ENCODE peak calls at places on chromosome 2, in ten cellular contexts. J is mesendoderm; N is esophagus squamous epithelium; Q is CD8-positive, alpha-beta T cell; H is heart left ventricle; W is thoracic aorta; L is aorta; P is foreskin keratinocyte; Z is right cardiac atrium; Y is sigmoid colon. I is an unnamed sample.

GRCh38 chr2:91477731-91478672 is 2786.5 kb downstream of the RPIA start:
- DNase-seq in J (peak; percentile 51), N (no peak), Q (no peak), H (peak; percentile 25), W (no peak), L (peak; percentile 81), P (no peak), Z (peak; percentile 70), Y (peak; percentile 64), I (peak; percentile 17)

GRCh38 chr2:26816893-26817292 is 31.0 kb downstream of the CENPA start:
- DNase-seq in J (peak; percentile 38), N (no peak), Q (no peak), H (no peak), W (no peak), L (no peak), P (no peak), Z (no peak), Y (no peak), I (no peak)

GRCh38 chr2:9748586-9748985 is 94.7 kb upstream of the TAF1B start:
- DNase-seq in J (no peak), N (no peak), Q (no peak), H (no peak), W (no peak), L (no peak), P (peak; percentile 50), Z (no peak), Y (no peak), I (no peak)

GRCh38 chr2:96856776-96857673 is 791 bp downstream of the ANKRD39 start:
- DNase-seq in J (peak; percentile 54), N (no peak), Q (no peak), H (peak; percentile 42), W (no peak), L (peak; percentile 77), P (no peak), Z (peak; percentile 64), Y (peak; percentile 78), I (peak; percentile 35)

GRCh38 chr2:120546077-120546864 is 189.4 kb upstream of the GLI2 start:
- DNase-seq in J (peak; percentile 31), N (no peak), Q (no peak), H (peak; percentile 64), W (peak; percentile 43), L (peak; percentile 91), P (no peak), Z (peak; percentile 83), Y (peak; percentile 74), I (no peak)

GRCh38 chr2:86274265-86274917 is 63.0 kb downstream of the REEP1 start:
- DNase-seq in J (no peak), N (no peak), Q (no peak), H (no peak), W (no peak), L (no peak), P (no peak), Z (no peak), Y (no peak), I (peak; percentile 57)

GRCh38 chr2:26562811-26563645 is 78.1 kb downstream of the CIB4 start:
- DNase-seq in J (no peak), N (no peak), Q (no peak), H (no peak), W (no peak), L (peak; percentile 79), P (no peak), Z (peak; percentile 77), Y (peak; percentile 68), I (peak; percentile 35)

GRCh38 chr2:231323316-231323715 is 72.2 kb upstream of the B3GNT7 start:
- DNase-seq in J (no peak), N (no peak), Q (no peak), H (no peak), W (no peak), L (no peak), P (no peak), Z (no peak), Y (no peak), I (no peak)

GRCh38 chr2:226796012-226796839 is 3.4 kb downstream of the IRS1 start:
- DNase-seq in J (no peak), N (no peak), Q (no peak), H (peak; percentile 25), W (no peak), L (peak; percentile 74), P (no peak), Z (peak; percentile 51), Y (peak; percentile 69), I (no peak)

DNA sequence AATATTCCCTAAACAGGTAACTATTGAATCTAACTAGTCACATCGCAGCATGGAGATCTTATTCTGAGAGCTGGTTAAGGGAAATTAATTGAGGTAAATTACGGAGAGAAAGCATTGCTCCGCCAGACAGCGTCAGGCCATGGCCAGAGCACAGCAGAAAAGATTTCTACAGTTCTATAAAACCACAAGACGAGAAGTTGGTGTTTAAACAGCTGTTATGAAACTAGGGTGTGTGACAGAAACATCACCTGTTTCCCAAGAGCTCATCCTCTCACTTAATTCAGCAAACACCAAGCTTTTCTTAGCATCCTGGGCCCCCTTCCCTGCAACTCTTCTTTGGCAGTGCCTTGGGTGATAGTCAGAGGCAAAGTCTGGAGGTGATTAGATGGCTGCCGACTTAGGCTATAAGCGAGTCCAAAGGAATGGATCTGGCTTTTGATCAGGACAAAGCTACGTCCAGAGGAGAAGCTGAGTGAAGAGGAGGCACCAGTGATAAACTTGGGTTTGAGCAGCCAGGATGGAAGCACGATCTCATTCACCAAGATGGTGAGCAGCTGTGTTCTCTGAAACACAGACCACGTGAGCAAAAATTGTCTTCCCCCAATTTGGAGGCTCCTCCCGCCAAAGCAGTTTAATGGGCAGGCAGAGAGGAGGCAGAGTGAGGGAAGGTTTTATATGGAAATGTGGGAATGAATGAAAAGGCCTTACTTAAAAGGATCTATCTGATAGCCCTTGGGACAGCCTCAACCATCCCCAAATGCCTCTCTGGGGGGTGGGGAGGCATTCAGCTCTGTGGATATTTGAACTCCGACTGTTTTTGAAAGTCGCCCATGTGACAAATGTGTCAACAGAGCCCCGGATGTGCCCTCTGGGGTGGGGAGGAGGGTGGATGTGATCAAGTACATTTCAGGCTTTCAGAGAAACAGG is 57.8 kb downstream of the PKDCC start:
- DNase-seq in J (no peak), N (peak; percentile 20), Q (peak; percentile 73), H (peak; percentile 62), W (no peak), L (no peak), P (no peak), Z (peak; percentile 59), Y (no peak), I (peak; percentile 73)
- H3K27ac ChIP-seq in J (no peak overlapping the region), N (peak overlapping the region; percentile 44), Q (peak overlapping the region; percentile 71), H (no peak overlapping the region), W (peak overlapping the region; percentile 27), L (no peak overlapping the region), P (no peak overlapping the region), Z (peak overlapping the region; percentile 36), Y (peak overlapping the region; percentile 27), I (peak overlapping the region; percentile 70)

DNA sequence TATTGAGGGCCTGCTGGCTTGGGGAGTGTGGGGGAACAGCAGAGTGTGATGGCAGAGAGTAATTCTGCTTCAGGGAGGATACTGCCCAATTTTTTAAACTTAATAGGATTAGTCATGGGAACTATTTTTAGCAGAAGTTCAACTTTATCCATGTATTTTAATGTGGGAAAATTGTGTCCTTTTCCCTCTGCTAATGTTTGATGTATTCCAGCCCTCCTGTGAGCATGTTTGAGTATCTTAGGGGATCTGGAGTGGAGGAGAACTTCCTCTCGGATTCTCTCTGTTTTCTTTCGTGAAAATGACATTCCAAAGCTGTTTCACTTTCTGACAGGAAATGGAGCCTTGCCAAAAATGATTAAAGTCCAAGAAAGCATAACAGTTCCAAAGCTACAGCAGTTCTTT is 418.4 kb upstream of the ZEB2 start:
- DNase-seq in J (no peak), N (no peak), Q (no peak), H (no peak), W (no peak), L (no peak), P (no peak), Z (no peak), Y (no peak), I (peak; percentile 84)
- H3K27ac ChIP-seq in J (no peak overlapping the region), N (no peak overlapping the region), Q (no peak overlapping the region), H (peak overlapping the region; percentile 46), W (peak overlapping the region; percentile 67), L (peak overlapping the region; percentile 40), P (no peak overlapping the region), Z (peak overlapping the region; percentile 92), Y (peak overlapping the region; percentile 57), I (peak overlapping the region; percentile 82)

GRCh38 chr2:63698825-63699548 is 110.2 kb downstream of the MDH1 start:
- DNase-seq in J (peak; percentile 96), N (no peak), Q (no peak), H (peak; percentile 75), W (peak; percentile 23), L (no peak), P (peak; percentile 87), Z (peak; percentile 62), Y (peak; percentile 84), I (peak; percentile 80)
- H3K27ac ChIP-seq in J (no peak overlapping the region), N (no peak overlapping the region), Q (no peak overlapping the region), H (peak overlapping the region; percentile 19), W (peak overlapping the region; percentile 16), L (peak overlapping the region; percentile 50), P (peak overlapping the region; percentile 62), Z (peak overlapping the region; percentile 40), Y (peak overlapping the region; percentile 26), I (no peak overlapping the region)

GRCh38 chr2:234954551-234954992 is 2.8 kb downstream of the SH3BP4 start:
- DNase-seq in J (peak; percentile 48), N (no peak), Q (no peak), H (no peak), W (no peak), L (no peak), P (no peak), Z (no peak), Y (peak; percentile 49), I (no peak)

GRCh38 chr2:234950730-234951385 is 959 bp upstream of the SH3BP4 start:
- DNase-seq in J (peak; percentile 70), N (no peak), Q (no peak), H (no peak), W (no peak), L (peak; percentile 82), P (no peak), Z (no peak), Y (peak; percentile 63), I (no peak)

GRCh38 chr2:234951386-234952269 is at the start of gene SH3BP4:
- DNase-seq in J (peak; percentile 80), N (no peak), Q (no peak), H (peak; percentile 84), W (peak; percentile 40), L (peak; percentile 94), P (no peak), Z (peak; percentile 95), Y (peak; percentile 86), I (peak; percentile 81)

GRCh38 chr2:234953116-234954031 is 1.6 kb downstream of the SH3BP4 start:
- DNase-seq in J (peak; percentile 57), N (no peak), Q (no peak), H (no peak), W (no peak), L (no peak), P (no peak), Z (no peak), Y (peak; percentile 53), I (no peak)

DNA sequence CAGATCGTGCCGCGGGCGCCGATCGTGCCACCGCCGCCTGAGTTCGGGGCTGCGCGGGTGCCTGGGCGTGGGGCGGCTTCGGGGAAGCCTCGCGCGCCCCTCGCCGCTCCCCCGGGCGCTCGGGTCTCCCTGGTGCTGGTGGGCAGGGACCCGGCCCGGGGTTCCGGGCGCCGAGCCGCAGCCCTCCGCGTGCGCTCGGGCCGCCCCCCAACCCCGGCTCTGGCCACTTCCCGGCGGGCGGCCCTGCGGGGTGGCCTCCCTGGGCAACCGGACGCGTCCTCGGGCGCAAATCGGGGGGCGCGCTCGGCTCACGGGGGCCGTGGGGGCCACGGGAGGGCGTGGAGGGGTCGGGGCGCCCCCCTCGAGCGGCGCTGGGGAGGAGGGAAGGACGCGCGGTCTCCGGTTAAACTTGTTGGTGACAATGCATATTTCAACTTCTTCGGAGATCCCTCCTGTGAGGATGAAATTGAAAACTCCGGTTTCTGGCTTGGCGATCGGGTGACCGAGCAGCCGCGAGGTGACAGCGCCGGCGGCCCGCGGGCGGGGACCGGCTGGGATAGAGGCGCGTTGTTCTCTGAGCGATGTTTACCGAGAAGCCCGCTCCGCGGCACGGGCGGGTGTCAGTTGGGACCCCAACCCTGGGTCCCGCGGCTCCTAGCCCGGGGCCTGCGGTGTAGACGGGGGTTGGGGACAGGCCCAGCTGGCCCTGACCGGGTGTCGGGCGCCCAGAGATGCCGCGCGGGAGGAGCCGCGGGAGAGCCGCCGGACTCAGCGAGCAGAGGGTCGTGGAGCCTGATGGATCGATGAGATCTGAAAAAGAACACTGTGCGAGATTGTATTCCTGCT is 676 bp downstream of the SH3BP4 start:
- DNase-seq in J (peak; percentile 48), N (no peak), Q (no peak), H (no peak), W (no peak), L (peak; percentile 81), P (no peak), Z (peak; percentile 76), Y (peak; percentile 63), I (peak; percentile 62)
- H3K27ac ChIP-seq in J (peak overlapping the region; percentile 49), N (peak overlapping the region; percentile 87), Q (no peak overlapping the region), H (peak overlapping the region; percentile 88), W (peak overlapping the region; percentile 68), L (peak overlapping the region; percentile 64), P (peak overlapping the region; percentile 80), Z (peak overlapping the region; percentile 1), Y (peak overlapping the region; percentile 83), I (peak overlapping the region; percentile 44)

I was measured in SJCRH30.